ENCODE peak calls at places on chromosomes 1 and 21, in nine cellular contexts. P is WTC11, S is mesothelial cell of epicardium, W is astrocyte of the spinal cord, E is choroid plexus epithelial cell, N is keratinocyte, Y is AG10803, U is RWPE1, Q is pancreas. C is an unnamed sample.

GRCh38 chr1:66370462-66370907 is 163.5 kb upstream of the SGIP1 start:
- DNase-seq in P (no peak), S (no peak), W (no peak), E (no peak), N (no peak), Y (no peak), U (no peak), Q (no peak), C (no peak)

GRCh38 chr1:110639724-110640386 is 33.7 kb upstream of the KCNA2 start:
- DNase-seq in P (no peak), S (no peak), W (no peak), E (no peak), N (no peak), Y (no peak), U (no peak), Q (no peak), C (no peak)

GRCh38 chr1:184146202-184146601 is 94.7 kb downstream of the TSEN15 start:
- DNase-seq in P (no peak), S (no peak), W (no peak), E (no peak), N (no peak), Y (no peak), U (no peak), Q (no peak), C (no peak)

GRCh38 chr1:7233646-7234470 is 448.6 kb downstream of the CAMTA1 start:
- DNase-seq in P (no peak), S (no peak), W (no peak), E (no peak), N (no peak), Y (no peak), U (no peak), Q (no peak), C (no peak)

GRCh38 chr1:167734841-167735240 is 13.1 kb downstream of the MPZL1 start:
- DNase-seq in P (no peak), S (no peak), W (no peak), E (no peak), N (no peak), Y (no peak), U (no peak), Q (no peak), C (no peak)

GRCh38 chr1:86757272-86757984 is 53.1 kb downstream of the SH3GLB1 start:
- DNase-seq in P (no peak), S (no peak), W (peak; percentile 71), E (no peak), N (no peak), Y (peak; percentile 89), U (no peak), Q (no peak), C (no peak)

GRCh38 chr1:114024049-114024448 is 44.8 kb downstream of the OLFML3 start:
- DNase-seq in P (peak; percentile 36), S (no peak), W (peak; percentile 86), E (peak; percentile 96), N (no peak), Y (no peak), U (no peak), Q (no peak), C (no peak)

GRCh38 chr1:37763791-37764741 is 854 bp downstream of the EPHA10 start:
- DNase-seq in P (peak; percentile 91), S (peak; percentile 84), W (peak; percentile 24), E (peak; percentile 55), N (no peak), Y (peak; percentile 11), U (peak; percentile 63), Q (peak; percentile 36), C (peak; percentile 81)

GRCh38 chr1:67759066-67759465 is 74.1 kb downstream of the GADD45A start:
- DNase-seq in P (no peak), S (no peak), W (no peak), E (no peak), N (no peak), Y (no peak), U (no peak), Q (no peak), C (no peak)

GRCh38 chr1:3775498-3776230 is 3.1 kb downstream of the SMIM1 start:
- DNase-seq in P (peak; percentile 64), S (no peak), W (peak; percentile 47), E (peak; percentile 75), N (peak; percentile 64), Y (peak; percentile 33), U (peak; percentile 51), Q (peak; percentile 60), C (peak; percentile 33)
- TF ChIP-seq CTCF in P (peak; percentile 27), S (no peak), W (peak; percentile 28), E (no peak), N (peak; percentile 91), Y (no peak), U (peak; percentile 50), Q (no peak), C (peak; percentile 43)

GRCh38 chr1:193036337-193037047 is 22.7 kb downstream of the UCHL5 start:
- DNase-seq in P (no peak), S (no peak), W (no peak), E (no peak), N (no peak), Y (no peak), U (no peak), Q (no peak), C (no peak)

GRCh38 chr1:193033610-193034009 is 25.6 kb downstream of the UCHL5 start:
- DNase-seq in P (no peak), S (no peak), W (no peak), E (no peak), N (no peak), Y (no peak), U (no peak), Q (no peak), C (no peak)

GRCh38 chr1:193031431-193031830 is 27.7 kb downstream of the UCHL5 start:
- DNase-seq in P (no peak), S (no peak), W (peak; percentile 37), E (peak; percentile 56), N (no peak), Y (peak; percentile 21), U (peak; percentile 8), Q (no peak), C (no peak)
- TF ChIP-seq CTCF in P (no peak), S (peak; percentile 34), W (peak; percentile 31), E (peak; percentile 43), N (no peak), Y (peak; percentile 46), U (peak; percentile 36), Q (no peak), C (peak; percentile 55)

DNA sequence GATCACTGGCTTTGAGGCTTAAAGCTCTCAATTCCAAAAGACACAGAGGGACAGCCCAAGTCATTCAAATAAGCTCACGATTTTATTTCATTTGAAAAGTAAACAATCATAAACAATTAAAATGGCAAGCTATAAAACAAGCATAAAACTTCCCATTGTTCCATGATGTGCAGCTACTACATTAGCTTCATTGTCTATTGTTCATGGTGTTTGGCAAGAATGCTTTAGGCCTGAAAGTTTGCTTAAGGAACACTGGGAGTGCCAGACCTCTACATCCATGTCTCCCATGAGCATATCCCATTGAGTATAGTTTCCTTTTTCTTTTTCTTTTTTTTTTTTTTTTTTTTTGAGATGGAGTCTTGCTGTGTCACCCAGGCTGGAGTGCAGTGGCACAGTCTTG is 286.1 kb upstream of the ESRRG start:
- DNase-seq in P (no peak), S (no peak), W (no peak), E (no peak), N (no peak), Y (no peak), U (no peak), Q (no peak), C (no peak)
- TF ChIP-seq CTCF in P (no peak), S (no peak), W (no peak), E (no peak), N (no peak), Y (no peak), U (no peak), Q (no peak), C (no peak)

GRCh38 chr1:157519451-157519850 is 32.9 kb downstream of the FCRL5 start:
- DNase-seq in P (no peak), S (no peak), W (no peak), E (no peak), N (no peak), Y (no peak), U (no peak), Q (no peak), C (no peak)

GRCh38 chr1:157521056-157521455 is 31.3 kb downstream of the FCRL5 start:
- DNase-seq in P (no peak), S (no peak), W (no peak), E (no peak), N (no peak), Y (no peak), U (no peak), Q (no peak), C (no peak)

GRCh38 chr1:157520386-157520935 is 31.9 kb downstream of the FCRL5 start:
- DNase-seq in P (no peak), S (no peak), W (no peak), E (no peak), N (no peak), Y (no peak), U (no peak), Q (no peak), C (no peak)

GRCh38 chr1:157523774-157524501 is 28.4 kb downstream of the FCRL5 start:
- DNase-seq in P (no peak), S (no peak), W (no peak), E (no peak), N (no peak), Y (no peak), U (no peak), Q (no peak), C (no peak)
- TF ChIP-seq CTCF in P (no peak), S (no peak), W (no peak), E (no peak), N (no peak), Y (no peak), U (no peak), Q (no peak), C (no peak)

DNA sequence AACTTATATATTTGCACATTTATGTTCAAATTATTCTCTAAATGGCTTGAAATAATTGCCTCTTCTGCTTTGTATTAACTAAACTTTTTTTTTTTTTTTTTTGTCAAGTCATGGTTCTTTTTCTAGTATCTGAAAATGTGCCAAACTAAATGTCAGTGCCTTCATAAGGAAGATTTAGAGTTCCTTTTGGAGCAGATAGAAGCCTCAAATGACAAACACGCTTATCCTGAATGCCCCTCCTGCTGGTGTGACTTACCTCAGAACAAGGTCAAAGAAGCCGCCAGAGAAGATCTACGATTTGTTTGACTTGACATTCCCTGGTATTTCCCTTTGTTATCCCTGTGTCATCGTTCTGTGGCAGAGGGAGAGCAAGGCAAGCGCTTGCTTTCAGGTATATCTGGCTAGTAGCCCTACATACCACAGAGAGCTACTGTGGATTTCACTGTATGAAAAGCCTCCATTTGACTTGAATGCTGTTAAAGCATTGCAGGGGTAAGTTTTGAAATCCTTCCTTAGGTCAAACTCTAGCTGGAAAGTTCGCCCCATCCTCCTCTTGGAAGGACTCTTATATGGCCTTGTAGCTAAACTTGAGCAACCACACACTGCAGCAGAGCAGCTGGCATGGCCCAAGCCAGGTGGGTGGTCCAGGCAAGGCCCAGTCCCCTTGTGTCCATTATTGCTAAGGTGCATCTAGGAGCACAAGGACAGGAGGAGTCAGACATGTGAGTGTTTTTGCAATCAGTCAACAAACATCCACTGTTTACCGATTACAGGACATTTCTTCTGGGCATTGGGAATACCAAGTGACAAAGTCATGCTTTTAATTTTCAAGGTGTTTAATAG is 285.4 kb upstream of the USP25 start:
- DNase-seq in P (peak; percentile 11), S (no peak), W (no peak), E (peak; percentile 31), N (no peak), Y (no peak), U (no peak), Q (no peak), C (no peak)
- TF ChIP-seq CTCF in P (no peak), S (no peak), W (no peak), E (no peak), N (no peak), Y (no peak), U (no peak), Q (no peak), C (no peak)

GRCh38 chr1:57422271-57423134 is 1.4 kb downstream of the DAB1 start:
- DNase-seq in P (peak; percentile 62), S (peak; percentile 51), W (peak; percentile 17), E (peak; percentile 21), N (no peak), Y (peak; percentile 36), U (no peak), Q (no peak), C (peak; percentile 57)
- TF ChIP-seq CTCF in P (no peak), S (no peak), W (peak; percentile 2), E (peak; percentile 49), N (peak; percentile 21), Y (peak; percentile 36), U (no peak), Q (no peak), C (peak; percentile 44)